ENCODE peak calls at places on chromosomes 6 and 20, in six cellular contexts. D is colonic mucosa, X is AG09309, G is fibroblast of pulmonary artery, S is Peyer's patch, N is progenitor cell of endocrine pancreas. Z is an unnamed sample.

GRCh38 chr6:153063936-153064335 is 61.4 kb upstream of the MTRF1L start:
- DNase-seq in D (no peak), X (no peak), G (no peak), S (no peak), N (no peak), Z (no peak)

GRCh38 chr6:104201557-104201956 is 658.2 kb downstream of the HACE1 start:
- DNase-seq in D (no peak), X (no peak), G (no peak), S (no peak), N (no peak), Z (no peak)

GRCh38 chr6:147924598-147924997 is 416.1 kb downstream of the SAMD5 start:
- DNase-seq in D (no peak), X (no peak), G (no peak), S (no peak), N (no peak), Z (no peak)

GRCh38 chr6:147154454-147154853 is 49.8 kb upstream of the STXBP5 start:
- DNase-seq in D (no peak), X (peak), G (peak), S (no peak), N (no peak), Z (no peak)

GRCh38 chr6:47195251-47195650 is 114.5 kb downstream of the TNFRSF21 start:
- DNase-seq in D (no peak), X (no peak), G (peak), S (no peak), N (no peak), Z (no peak)

GRCh38 chr20:45097485-45098095 is 3.3 kb downstream of the KCNS1 start:
- DNase-seq in D (peak), X (no peak), G (peak), S (peak), N (no peak), Z (no peak)

GRCh38 chr6:132752255-132752654 is 5.4 kb downstream of the VNN2 start:
- DNase-seq in D (no peak), X (no peak), G (no peak), S (no peak), N (no peak), Z (no peak)

GRCh38 chr6:35962779-35963570 is 42.1 kb upstream of the SRPK1 start:
- DNase-seq in D (no peak), X (no peak), G (no peak), S (no peak), N (no peak), Z (no peak)

GRCh38 chr20:39245685-39246311 is 283.7 kb downstream of the DHX35 start:
- DNase-seq in D (no peak), X (no peak), G (no peak), S (no peak), N (no peak), Z (no peak)

GRCh38 chr6:72182337-72183246 is 296.2 kb downstream of the RIMS1 start:
- DNase-seq in D (peak), X (no peak), G (peak), S (peak), N (peak), Z (peak)

GRCh38 chr6:19032486-19033295 is 645.5 kb downstream of the RNF144B start:
- DNase-seq in D (no peak), X (no peak), G (no peak), S (no peak), N (no peak), Z (no peak)

GRCh38 chr20:43971233-43971632 is 56.6 kb downstream of the TOX2 start:
- DNase-seq in D (no peak), X (no peak), G (no peak), S (no peak), N (no peak), Z (no peak)
- TF ChIP-seq CTCF in D (no peak), X (no peak), G (no peak), S (no peak), N (no peak), Z (no peak)

DNA sequence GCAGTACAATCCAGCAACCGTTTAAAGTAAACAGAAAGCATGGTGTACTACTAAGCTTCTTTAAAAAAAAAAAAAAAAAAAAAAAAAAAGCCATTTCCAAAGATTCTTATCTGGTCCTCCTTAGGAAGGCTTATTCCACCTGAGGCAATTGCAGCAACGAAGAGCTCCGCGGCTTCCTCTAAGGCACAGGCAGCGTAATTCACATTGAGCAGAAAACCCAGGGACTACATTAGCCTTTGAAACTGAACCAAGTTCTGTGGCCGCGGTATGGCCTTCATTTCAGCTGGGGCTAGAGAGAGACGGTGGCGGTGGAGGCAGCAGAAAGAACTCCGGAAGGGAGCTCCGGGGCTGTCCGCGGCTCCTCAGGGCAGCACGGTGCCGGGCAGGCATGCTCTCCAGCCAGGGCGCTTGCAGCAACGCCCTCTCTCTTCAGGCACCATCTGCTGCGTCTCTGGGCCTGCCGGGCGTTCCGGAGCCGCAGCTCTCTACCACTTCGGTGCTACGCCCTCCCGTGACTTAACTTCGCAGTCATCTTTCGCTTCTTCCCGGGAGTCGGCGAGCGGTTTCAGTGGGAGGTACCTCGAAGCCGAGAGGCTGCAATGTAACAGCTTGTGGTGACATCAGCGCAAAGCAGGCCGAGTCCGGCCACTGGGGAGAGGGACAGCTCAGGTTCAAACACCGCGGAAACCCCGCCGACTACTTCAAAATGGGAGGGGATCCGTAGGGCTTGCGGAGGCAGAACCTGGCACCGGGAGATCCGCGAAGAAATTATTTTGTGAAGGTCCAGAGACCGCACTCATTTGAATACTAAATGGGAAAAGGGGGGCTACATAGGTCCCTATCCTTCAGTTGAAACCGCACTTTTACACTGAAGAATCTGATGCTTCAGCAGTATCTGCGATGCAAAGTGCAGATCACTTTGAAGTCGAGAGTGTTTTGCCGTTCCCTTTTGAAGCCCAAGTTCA is 100.0 kb downstream of the DST start:
- DNase-seq in D (peak), X (peak), G (peak), S (peak), N (peak), Z (peak)
- TF ChIP-seq CTCF in D (peak), X (peak), G (peak), S (no peak), N (peak), Z (no peak)

DNA sequence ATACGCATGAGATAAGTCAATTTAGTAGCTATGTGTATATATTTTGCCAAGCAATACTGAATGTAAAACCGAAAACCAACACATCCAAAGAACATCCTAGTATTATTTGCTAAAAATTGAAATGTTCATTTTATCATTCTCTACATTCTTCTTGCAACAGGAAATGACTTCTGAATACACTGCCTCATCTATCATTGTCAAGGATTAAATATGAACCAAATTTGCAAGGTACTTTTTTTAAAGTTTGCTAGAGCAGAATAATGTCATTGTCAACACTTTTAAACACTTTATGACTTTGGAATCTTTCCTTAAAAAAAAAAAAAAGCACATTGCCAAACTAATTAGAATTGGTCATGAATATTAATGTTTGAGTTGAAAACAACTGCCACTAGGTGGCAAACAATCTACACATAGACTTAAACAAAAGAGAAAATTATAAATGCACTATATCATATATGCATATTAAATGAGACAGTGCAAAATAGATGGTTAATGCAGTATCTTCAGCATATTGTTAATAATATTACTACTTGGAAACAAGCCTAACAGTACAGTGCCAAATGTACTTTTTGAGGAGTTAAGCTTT is 32.5 kb upstream of the TMEM244 start:
- DNase-seq in D (no peak), X (no peak), G (peak), S (no peak), N (no peak), Z (no peak)
- TF ChIP-seq CTCF in D (no peak), X (peak), G (peak), S (no peak), N (peak), Z (peak)

DNA sequence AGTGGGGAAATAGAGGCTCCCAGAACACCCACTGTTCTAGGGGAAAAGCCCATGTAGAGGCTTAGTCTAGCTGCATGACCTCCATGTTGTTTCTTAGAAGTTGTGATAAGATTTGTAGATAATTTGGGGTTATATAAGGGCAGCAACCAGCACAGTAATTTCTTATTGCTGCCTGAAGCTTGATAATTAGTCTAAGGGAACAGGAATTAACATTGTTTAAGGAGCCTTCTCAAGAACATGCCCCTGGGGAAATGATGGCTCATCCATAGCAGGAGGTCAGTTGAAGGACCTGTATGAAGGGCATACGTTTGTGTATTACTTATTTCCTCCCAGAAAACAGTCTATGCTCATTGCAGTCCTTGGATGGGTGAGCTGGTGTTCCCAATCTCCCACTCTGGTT is 170.7 kb upstream of the SCGN start:
- DNase-seq in D (no peak), X (no peak), G (no peak), S (no peak), N (no peak), Z (no peak)
- TF ChIP-seq CTCF in D (no peak), X (no peak), G (no peak), S (no peak), N (no peak), Z (no peak)

DNA sequence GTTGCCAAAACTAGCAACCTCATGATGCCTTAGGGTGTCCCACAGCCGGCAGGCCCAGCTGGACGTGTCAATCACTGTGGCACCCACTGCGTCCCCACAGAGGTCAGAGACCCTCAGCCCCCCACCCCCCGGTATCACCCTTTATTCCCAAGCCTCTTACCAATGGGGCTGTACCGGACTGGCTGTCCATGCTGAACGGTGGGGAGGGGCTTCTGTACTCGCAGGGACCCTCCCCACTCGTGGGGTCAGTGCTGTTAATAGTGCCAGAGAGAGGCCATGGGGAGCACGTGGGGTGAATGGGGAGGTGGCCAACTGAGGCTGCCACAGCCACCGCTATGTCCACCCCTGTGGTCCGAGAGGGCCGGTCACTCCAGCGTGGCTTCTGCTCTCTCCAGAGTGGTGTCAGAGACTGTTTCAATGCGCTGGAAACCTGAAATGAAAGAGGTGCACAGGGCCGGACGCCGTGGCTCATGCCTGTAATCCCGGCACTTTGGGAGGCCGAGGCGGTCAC is 68.6 kb downstream of the THBS2 start:
- DNase-seq in D (no peak), X (no peak), G (no peak), S (no peak), N (no peak), Z (no peak)
- TF ChIP-seq CTCF in D (no peak), X (no peak), G (no peak), S (no peak), N (no peak), Z (no peak)

GRCh38 chr6:42532038-42532669 is 31.7 kb upstream of the UBR2 start:
- DNase-seq in D (peak), X (no peak), G (peak), S (no peak), N (no peak), Z (no peak)
- TF ChIP-seq CTCF in D (peak), X (peak), G (peak), S (peak), N (peak), Z (peak)

Z was measured in mesothelial cell of epicardium.